ENCODE peak calls at places on chromosomes 2 and 18, in six cellular contexts. L is IMR-90; Y is choroid plexus epithelial cell; V is stimulated activated CD4-positive, alpha-beta T cell treated with anti-CD3 and anti-CD28 coated beads, Interleukin-1b, Interleukin-23, amount 100 ng/mL, for 24 hours; C is activated CD8-positive, alpha-beta T cell treated with anti-CD3 and anti-CD28 coated beads, Interleukin-2, amount 10 ng/mL, durations not matched to agents 7 days and 5 days; M is NAMALWA. A is an unnamed sample.

GRCh38 chr2:11710210-11710609 is 36.2 kb upstream of the LPIN1 start:
- DNase-seq in C (no peak), L (peak; percentile 88), V (no peak), Y (peak; percentile 91), M (no peak), A (no peak)

GRCh38 chr2:60271096-60271495 is 282.4 kb downstream of the BCL11A start:
- DNase-seq in M (no peak), Y (no peak), C (no peak), L (no peak), V (no peak), A (no peak)

GRCh38 chr2:33441235-33441810 is 35.1 kb upstream of the RASGRP3 start:
- DNase-seq in V (peak; percentile 18), C (peak; percentile 29), L (peak; percentile 78), M (peak; percentile 70), Y (peak; percentile 89), A (peak; percentile 52)

GRCh38 chr2:210086292-210086691 is 83.9 kb downstream of the RPE start:
- DNase-seq in Y (peak; percentile 48), L (peak; percentile 40), C (no peak), V (no peak), M (no peak), A (no peak)

GRCh38 chr18:74351354-74351753 is 35.7 kb downstream of the C18orf63 start:
- DNase-seq in M (peak; percentile 47), V (no peak), L (peak; percentile 82), Y (peak; percentile 73), C (no peak), A (peak; percentile 10)

GRCh38 chr2:109513749-109514588 is 99.8 kb downstream of the SEPTIN10 start:
- DNase-seq in Y (peak; percentile 93), M (no peak), L (peak; percentile 95), V (no peak), C (peak; percentile 28), A (no peak)

GRCh38 chr2:19574788-19575260 is 216.4 kb upstream of the OSR1 start:
- DNase-seq in L (peak; percentile 82), V (no peak), Y (peak; percentile 81), C (no peak), M (no peak), A (no peak)

GRCh38 chr18:31364190-31364589 is 12.4 kb upstream of the DSG4 start:
- DNase-seq in Y (no peak), V (no peak), L (no peak), M (no peak), C (no peak), A (no peak)

GRCh38 chr18:58005885-58006523 is 38.0 kb upstream of the NEDD4L start:
- DNase-seq in Y (peak; percentile 25), M (no peak), V (no peak), C (no peak), L (peak; percentile 72), A (no peak)

GRCh38 chr18:21704603-21705364 is at the start of gene ABHD3:
- DNase-seq in C (peak; percentile 94), L (peak; percentile 85), Y (peak; percentile 91), V (peak; percentile 75), M (peak; percentile 91), A (peak; percentile 89)

GRCh38 chr18:57550510-57550909 is 36.0 kb downstream of the FECH start:
- DNase-seq in V (no peak), L (no peak), M (no peak), Y (no peak), C (no peak), A (no peak)

GRCh38 chr2:160741271-160741670 is 247.7 kb upstream of the RBMS1 start:
- DNase-seq in V (no peak), Y (no peak), C (no peak), M (no peak), L (no peak), A (no peak)

GRCh38 chr18:46199515-46200147 is 95.4 kb downstream of the HAUS1 start:
- DNase-seq in M (no peak), L (peak; percentile 86), Y (peak; percentile 70), C (no peak), V (no peak), A (no peak)

GRCh38 chr18:41075212-41075611 is 879.8 kb upstream of the PIK3C3 start:
- DNase-seq in L (peak; percentile 94), C (no peak), V (no peak), Y (peak; percentile 64), M (no peak), A (no peak)

GRCh38 chr2:32168513-32168912 is 2.8 kb downstream of the SLC30A6 start:
- DNase-seq in M (no peak), L (no peak), V (no peak), Y (no peak), C (no peak), A (no peak)

GRCh38 chr2:108586631-108587030 is 52.4 kb downstream of the LIMS1 start:
- DNase-seq in Y (no peak), M (no peak), C (no peak), V (no peak), L (no peak), A (no peak)

GRCh38 chr2:231272961-231273360 is 74.5 kb downstream of the ARMC9 start:
- DNase-seq in C (no peak), M (no peak), V (no peak), Y (no peak), L (no peak), A (no peak)

GRCh38 chr2:68487773-68488355 is 20.5 kb downstream of the APLF start:
- DNase-seq in C (no peak), L (peak; percentile 53), V (no peak), M (peak; percentile 56), Y (peak; percentile 62), A (peak; percentile 35)

GRCh38 chr2:14081526-14081925 is 551.0 kb upstream of the LRATD1 start:
- DNase-seq in M (no peak), L (no peak), Y (peak; percentile 1), C (no peak), V (no peak), A (no peak)

GRCh38 chr2:229511524-229511923 is 202.8 kb downstream of the DNER start:
- DNase-seq in M (no peak), C (no peak), Y (peak; percentile 14), V (no peak), L (no peak), A (no peak)

GRCh38 chr2:227376911-227377396 is 2.2 kb downstream of the TM4SF20 start:
- DNase-seq in C (no peak), V (no peak), L (peak; percentile 35), M (no peak), Y (peak; percentile 50), A (no peak)

GRCh38 chr18:56235061-56235772 is 403.2 kb downstream of the TXNL1 start:
- DNase-seq in Y (no peak), C (no peak), V (no peak), L (no peak), M (peak; percentile 87), A (peak; percentile 44)

GRCh38 chr18:63626431-63626830 is 17.6 kb downstream of the SERPINB4 start:
- DNase-seq in L (no peak), C (no peak), Y (no peak), M (no peak), V (no peak), A (no peak)

GRCh38 chr2:240573071-240573515 is 4.8 kb downstream of the RNPEPL1 start:
- DNase-seq in M (no peak), Y (no peak), V (no peak), C (no peak), L (no peak), A (no peak)

GRCh38 chr2:149160701-149161217 is 122.3 kb downstream of the LYPD6B start:
- DNase-seq in L (no peak), Y (no peak), V (no peak), M (peak; percentile 81), C (peak; percentile 50), A (peak; percentile 7)

GRCh38 chr2:232230557-232230956 is 148.0 kb upstream of the ALPP start:
- DNase-seq in V (no peak), C (peak; percentile 49), Y (peak; percentile 35), M (peak; percentile 52), L (peak; percentile 17), A (peak; percentile 14)

GRCh38 chr2:169351725-169352124 is 10.6 kb downstream of the LRP2 start:
- DNase-seq in C (no peak), M (no peak), V (no peak), L (no peak), Y (no peak), A (no peak)